ENCODE peak calls at places on chromosomes 4 and X, in eight cellular contexts. A, N, O, I, U, V, E and K are unnamed samples.

GRCh38 chr4:1408418-1408817 is 2.2 kb upstream of the NKX1-1 start:
- DNase-seq in A (peak), N (peak), O (no peak), I (peak), U (no peak), V (no peak), E (no peak), K (no peak)

GRCh38 chr4:188781655-188782054 is 642.4 kb downstream of the TRIML1 start:
- DNase-seq in A (no peak), N (no peak), O (peak), I (no peak), U (no peak), V (no peak), E (no peak), K (no peak)

GRCh38 chr4:161279095-161279494 is 884.7 kb downstream of the FSTL5 start:
- DNase-seq in A (no peak), N (no peak), O (no peak), I (no peak), U (no peak), V (no peak), E (no peak), K (no peak)

GRCh38 chr4:158253350-158253980 is 43.2 kb downstream of the TMEM144 start:
- DNase-seq in A (peak), N (no peak), O (peak), I (no peak), U (no peak), V (peak), E (peak), K (no peak)

GRCh38 chrX:13669246-13669689 is 16.3 kb downstream of the TCEANC start:
- DNase-seq in A (peak), N (peak), O (peak), I (no peak), U (peak), V (no peak), E (peak), K (no peak)

GRCh38 chr4:112075129-112075753 is 70.0 kb upstream of the FAM241A start:
- DNase-seq in A (no peak), N (no peak), O (peak), I (no peak), U (no peak), V (peak), E (peak), K (no peak)

GRCh38 chrX:133229361-133229760 is 11.2 kb upstream of the TFDP3 start:
- DNase-seq in A (no peak), N (no peak), O (peak), I (no peak), U (no peak), V (no peak), E (no peak), K (no peak)

GRCh38 chrX:39888730-39889129 is 209.0 kb downstream of the BCOR start:
- DNase-seq in A (no peak), N (no peak), O (no peak), I (no peak), U (no peak), V (no peak), E (no peak), K (no peak)

GRCh38 chrX:132638313-132638712 is 149.5 kb upstream of the MBNL3 start:
- DNase-seq in A (no peak), N (no peak), O (no peak), I (no peak), U (no peak), V (no peak), E (no peak), K (no peak)

GRCh38 chr4:80592950-80593349 is 257.4 kb downstream of the CFAP299 start:
- DNase-seq in A (no peak), N (no peak), O (peak), I (no peak), U (no peak), V (no peak), E (no peak), K (no peak)

GRCh38 chr4:108493596-108493931 is 126.8 kb upstream of the RPL34 start:
- DNase-seq in A (no peak), N (no peak), O (no peak), I (no peak), U (no peak), V (no peak), E (no peak), K (no peak)

GRCh38 chrX:154799554-154800348 is 5.5 kb downstream of the MPP1 start:
- DNase-seq in A (no peak), N (no peak), O (no peak), I (no peak), U (no peak), V (no peak), E (no peak), K (no peak)

GRCh38 chr4:26223160-26223559 is 97.7 kb upstream of the RBPJ start:
- DNase-seq in A (no peak), N (no peak), O (peak), I (no peak), U (no peak), V (no peak), E (peak), K (no peak)

GRCh38 chrX:100994352-100995281 is 25.1 kb downstream of the ARL13A start:
- DNase-seq in A (no peak), N (no peak), O (peak), I (no peak), U (no peak), V (no peak), E (peak), K (no peak)

GRCh38 chr4:96312049-96312685 is 472.3 kb downstream of the PDHA2 start:
- DNase-seq in A (no peak), N (no peak), O (peak), I (no peak), U (no peak), V (no peak), E (no peak), K (no peak)

GRCh38 chrX:14013074-14013473 is 16.6 kb downstream of the GEMIN8 start:
- DNase-seq in A (no peak), N (no peak), O (no peak), I (no peak), U (no peak), V (no peak), E (peak), K (no peak)

GRCh38 chr4:95596676-95597075 is 47.9 kb upstream of the UNC5C start:
- DNase-seq in A (no peak), N (no peak), O (no peak), I (no peak), U (no peak), V (no peak), E (no peak), K (no peak)

GRCh38 chr4:184019667-184020665 is 114.9 kb downstream of the STOX2 start:
- DNase-seq in A (no peak), N (no peak), O (no peak), I (no peak), U (no peak), V (no peak), E (no peak), K (no peak)

GRCh38 chrX:153726286-153727107 is 1.8 kb downstream of the ABCD1 start:
- DNase-seq in A (no peak), N (no peak), O (no peak), I (peak), U (no peak), V (peak), E (peak), K (no peak)

GRCh38 chr4:33255507-33255906 is 2535.3 kb downstream of the PCDH7 start:
- DNase-seq in A (no peak), N (no peak), O (no peak), I (no peak), U (no peak), V (no peak), E (no peak), K (no peak)

GRCh38 chr4:153004106-153004881 is 68.2 kb downstream of the FHDC1 start:
- DNase-seq in A (no peak), N (no peak), O (no peak), I (no peak), U (no peak), V (no peak), E (no peak), K (no peak)

GRCh38 chr4:10102193-10102980 is 14.2 kb downstream of the WDR1 start:
- DNase-seq in A (no peak), N (no peak), O (no peak), I (no peak), U (no peak), V (no peak), E (no peak), K (no peak)